ENCODE peak calls at places on chromosomes 1 and 21, in nine cellular contexts. One of them, this sample, is unnamed. For H3K4me1, the result is how much of the 10 kb centered on the place peaks cover.

GRCh38 chr1:119947468-119947867 is 51.2 kb upstream of the ADAM30 start:
- DNase-seq in ovary: no peak
- DNase-seq in transverse colon: no peak
- DNase-seq in HCT116: no peak
- DNase-seq in adrenal gland: no peak
- DNase-seq in body of pancreas: no peak
- DNase-seq in spleen: no peak
- DNase-seq in right lobe of liver: no peak
- DNase-seq in HepG2: no peak
- DNase-seq in this sample: no peak

GRCh38 chr21:22941779-22942178 is 1943.6 kb downstream of the NCAM2 start:
- DNase-seq in transverse colon: no peak
- DNase-seq in HCT116: no peak
- DNase-seq in body of pancreas: no peak
- DNase-seq in right lobe of liver: no peak
- DNase-seq in adrenal gland: no peak
- DNase-seq in ovary: no peak
- DNase-seq in HepG2: no peak
- DNase-seq in spleen: no peak
- DNase-seq in this sample: no peak

GRCh38 chr1:236494082-236494481 is 29.7 kb upstream of the LGALS8 start:
- DNase-seq in spleen: no peak
- DNase-seq in transverse colon: no peak
- DNase-seq in adrenal gland: no peak
- DNase-seq in HCT116: no peak
- DNase-seq in ovary: no peak
- DNase-seq in body of pancreas: no peak
- DNase-seq in HepG2: no peak
- DNase-seq in right lobe of liver: no peak
- DNase-seq in this sample: no peak

GRCh38 chr1:155182052-155182550 is 8.5 kb downstream of the TRIM46 start:
- DNase-seq in adrenal gland: no peak
- DNase-seq in body of pancreas: no peak
- DNase-seq in HepG2: no peak
- DNase-seq in ovary: no peak
- DNase-seq in HCT116: no peak
- DNase-seq in right lobe of liver: no peak
- DNase-seq in spleen: no peak
- DNase-seq in transverse colon: no peak
- DNase-seq in this sample: no peak

GRCh38 chr1:2969011-2969869 is 52.0 kb upstream of the ACTRT2 start:
- DNase-seq in right lobe of liver: no peak
- DNase-seq in HCT116: no peak
- DNase-seq in ovary: no peak
- DNase-seq in transverse colon: no peak
- DNase-seq in adrenal gland: no peak
- DNase-seq in HepG2: no peak
- DNase-seq in spleen: peak
- DNase-seq in body of pancreas: no peak
- DNase-seq in this sample: no peak

GRCh38 chr21:25283720-25284119 is 323.6 kb downstream of the MRPL39 start:
- DNase-seq in HCT116: no peak
- DNase-seq in ovary: no peak
- DNase-seq in HepG2: peak
- DNase-seq in body of pancreas: no peak
- DNase-seq in adrenal gland: no peak
- DNase-seq in spleen: no peak
- DNase-seq in transverse colon: no peak
- DNase-seq in right lobe of liver: no peak
- DNase-seq in this sample: no peak

GRCh38 chr1:116880952-116881351 is 28.8 kb upstream of the PTGFRN start:
- DNase-seq in spleen: no peak
- DNase-seq in right lobe of liver: no peak
- DNase-seq in HepG2: no peak
- DNase-seq in ovary: no peak
- DNase-seq in HCT116: no peak
- DNase-seq in body of pancreas: peak
- DNase-seq in adrenal gland: peak
- DNase-seq in transverse colon: no peak
- DNase-seq in this sample: no peak

GRCh38 chr1:180562582-180562981 is 3.8 kb downstream of the OVAAL start:
- DNase-seq in right lobe of liver: no peak
- DNase-seq in adrenal gland: no peak
- DNase-seq in ovary: no peak
- DNase-seq in body of pancreas: no peak
- DNase-seq in HepG2: no peak
- DNase-seq in spleen: no peak
- DNase-seq in transverse colon: no peak
- DNase-seq in HCT116: no peak
- DNase-seq in this sample: no peak

GRCh38 chr1:39098569-39099250 is 72.6 kb downstream of the NDUFS5 start:
- DNase-seq in ovary: peak
- DNase-seq in spleen: no peak
- DNase-seq in right lobe of liver: peak
- DNase-seq in body of pancreas: peak
- DNase-seq in adrenal gland: peak
- DNase-seq in transverse colon: peak
- DNase-seq in HepG2: peak
- DNase-seq in HCT116: peak
- DNase-seq in this sample: no peak

GRCh38 chr1:29227511-29227910 is 3.2 kb downstream of the MECR start:
- DNase-seq in right lobe of liver: no peak
- DNase-seq in transverse colon: no peak
- DNase-seq in adrenal gland: no peak
- DNase-seq in ovary: no peak
- DNase-seq in spleen: no peak
- DNase-seq in HepG2: no peak
- DNase-seq in HCT116: no peak
- DNase-seq in body of pancreas: no peak
- DNase-seq in this sample: no peak

GRCh38 chr1:185540295-185540694 is 193.9 kb upstream of the HMCN1 start:
- DNase-seq in HCT116: no peak
- DNase-seq in transverse colon: no peak
- DNase-seq in adrenal gland: no peak
- DNase-seq in body of pancreas: no peak
- DNase-seq in right lobe of liver: no peak
- DNase-seq in HepG2: no peak
- DNase-seq in spleen: no peak
- DNase-seq in ovary: no peak
- DNase-seq in this sample: no peak

GRCh38 chr1:2098301-2098698 is 48.1 kb downstream of the PRKCZ start:
- DNase-seq in spleen: no peak
- DNase-seq in ovary: no peak
- DNase-seq in HepG2: no peak
- DNase-seq in transverse colon: no peak
- DNase-seq in HCT116: no peak
- DNase-seq in right lobe of liver: no peak
- DNase-seq in adrenal gland: no peak
- DNase-seq in body of pancreas: no peak
- DNase-seq in this sample: no peak

GRCh38 chr1:153945795-153946621 is 510 bp downstream of the DENND4B start:
- DNase-seq in transverse colon: peak
- DNase-seq in HCT116: no peak
- DNase-seq in spleen: peak
- DNase-seq in HepG2: no peak
- DNase-seq in body of pancreas: peak
- DNase-seq in adrenal gland: peak
- DNase-seq in right lobe of liver: peak
- DNase-seq in ovary: peak
- DNase-seq in this sample: peak

GRCh38 chr21:27314096-27314495 is 347.2 kb upstream of the ADAMTS5 start:
- DNase-seq in body of pancreas: no peak
- DNase-seq in ovary: no peak
- DNase-seq in HepG2: no peak
- DNase-seq in spleen: no peak
- DNase-seq in adrenal gland: no peak
- DNase-seq in HCT116: no peak
- DNase-seq in right lobe of liver: no peak
- DNase-seq in transverse colon: no peak
- DNase-seq in this sample: no peak

GRCh38 chr1:74819062-74819461 is 86.1 kb downstream of the TYW3 start:
- DNase-seq in transverse colon: no peak
- DNase-seq in adrenal gland: no peak
- DNase-seq in HepG2: no peak
- DNase-seq in ovary: no peak
- DNase-seq in body of pancreas: no peak
- DNase-seq in HCT116: no peak
- DNase-seq in spleen: no peak
- DNase-seq in right lobe of liver: no peak
- DNase-seq in this sample: no peak

GRCh38 chr1:243924588-243925349 is 74.7 kb upstream of the AKT3 start:
- DNase-seq in adrenal gland: no peak
- DNase-seq in right lobe of liver: no peak
- DNase-seq in HepG2: no peak
- DNase-seq in ovary: no peak
- DNase-seq in spleen: no peak
- DNase-seq in HCT116: no peak
- DNase-seq in body of pancreas: no peak
- DNase-seq in transverse colon: no peak
- DNase-seq in this sample: no peak

GRCh38 chr1:115976062-115976899 is at the start of gene SLC22A15:
- DNase-seq in ovary: peak
- DNase-seq in HCT116: no peak
- DNase-seq in spleen: peak
- DNase-seq in adrenal gland: peak
- DNase-seq in right lobe of liver: peak
- DNase-seq in transverse colon: peak
- DNase-seq in body of pancreas: peak
- DNase-seq in HepG2: no peak
- DNase-seq in this sample: no peak

GRCh38 chr1:214698589-214698988 is 95.6 kb downstream of the CENPF start:
- DNase-seq in right lobe of liver: no peak
- DNase-seq in body of pancreas: no peak
- DNase-seq in adrenal gland: no peak
- DNase-seq in spleen: no peak
- DNase-seq in HCT116: no peak
- DNase-seq in ovary: no peak
- DNase-seq in transverse colon: no peak
- DNase-seq in HepG2: no peak
- DNase-seq in this sample: no peak

DNA sequence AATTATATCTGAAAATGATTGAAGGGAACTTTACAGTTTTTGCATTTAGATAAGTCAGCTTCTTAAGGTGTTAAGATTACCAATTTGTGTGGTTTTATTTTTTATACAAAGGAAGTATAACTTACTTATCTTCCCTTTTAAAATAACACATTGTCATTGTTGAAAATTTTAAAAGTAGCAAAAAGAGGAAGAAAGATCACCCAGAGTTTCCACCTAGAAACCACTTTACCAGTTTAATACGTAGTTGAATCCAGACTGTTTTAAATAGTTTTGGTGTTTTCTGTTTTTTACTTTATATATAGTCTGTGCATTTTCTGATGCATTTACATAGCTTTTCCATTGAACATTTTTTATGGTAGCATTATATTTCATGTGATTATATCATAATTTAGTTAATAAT is 6.1 kb downstream of the CCDC18 start:
- DNase-seq in body of pancreas: no peak
- DNase-seq in adrenal gland: no peak
- DNase-seq in HepG2: no peak
- DNase-seq in spleen: no peak
- DNase-seq in ovary: no peak
- DNase-seq in transverse colon: no peak
- DNase-seq in right lobe of liver: no peak
- DNase-seq in HCT116: no peak
- DNase-seq in this sample: no peak
- H3K4me3 ChIP-seq in body of pancreas: no peak
- H3K4me3 ChIP-seq in adrenal gland: no peak
- H3K4me3 ChIP-seq in HepG2: no peak
- H3K4me3 ChIP-seq in spleen: no peak
- H3K4me3 ChIP-seq in ovary: no peak
- H3K4me3 ChIP-seq in transverse colon: no peak
- H3K4me3 ChIP-seq in right lobe of liver: no peak
- H3K4me3 ChIP-seq in HCT116: no peak
- H3K4me3 ChIP-seq in this sample: no peak

GRCh38 chr21:16841917-16842316 is 670.9 kb upstream of the CXADR start:
- DNase-seq in HCT116: no peak
- DNase-seq in HepG2: no peak
- DNase-seq in ovary: no peak
- DNase-seq in transverse colon: no peak
- DNase-seq in right lobe of liver: no peak
- DNase-seq in adrenal gland: no peak
- DNase-seq in body of pancreas: no peak
- DNase-seq in spleen: no peak
- DNase-seq in this sample: no peak
- TF ChIP-seq POLR2A in HCT116: no peak
- TF ChIP-seq POLR2A in HepG2: no peak
- TF ChIP-seq POLR2A in ovary: no peak
- TF ChIP-seq POLR2A in transverse colon: no peak
- TF ChIP-seq POLR2A in right lobe of liver: no peak
- TF ChIP-seq POLR2A in adrenal gland: no peak
- TF ChIP-seq POLR2A in body of pancreas: no peak
- TF ChIP-seq POLR2A in spleen: no peak
- TF ChIP-seq POLR2A in this sample: no peak

GRCh38 chr1:109392788-109393580 is 4.7 kb downstream of the SORT1 start:
- DNase-seq in HepG2: peak
- DNase-seq in right lobe of liver: peak
- DNase-seq in transverse colon: peak
- DNase-seq in HCT116: no peak
- DNase-seq in ovary: no peak
- DNase-seq in body of pancreas: peak
- DNase-seq in adrenal gland: peak
- DNase-seq in spleen: no peak
- DNase-seq in this sample: no peak

GRCh38 chr1:109396513-109396839 is 1.2 kb downstream of the SORT1 start:
- DNase-seq in transverse colon: no peak
- DNase-seq in right lobe of liver: no peak
- DNase-seq in adrenal gland: no peak
- DNase-seq in HepG2: no peak
- DNase-seq in body of pancreas: no peak
- DNase-seq in ovary: no peak
- DNase-seq in spleen: no peak
- DNase-seq in HCT116: no peak
- DNase-seq in this sample: no peak

GRCh38 chr1:109393602-109394233 is 4.0 kb downstream of the SORT1 start:
- DNase-seq in spleen: no peak
- DNase-seq in HCT116: no peak
- DNase-seq in transverse colon: no peak
- DNase-seq in body of pancreas: no peak
- DNase-seq in right lobe of liver: no peak
- DNase-seq in adrenal gland: no peak
- DNase-seq in ovary: no peak
- DNase-seq in HepG2: no peak
- DNase-seq in this sample: no peak

GRCh38 chr1:109395602-109396512 is 1.9 kb downstream of the SORT1 start:
- DNase-seq in transverse colon: peak
- DNase-seq in adrenal gland: peak
- DNase-seq in spleen: no peak
- DNase-seq in ovary: no peak
- DNase-seq in right lobe of liver: no peak
- DNase-seq in HCT116: no peak
- DNase-seq in HepG2: no peak
- DNase-seq in body of pancreas: no peak
- DNase-seq in this sample: no peak

GRCh38 chr1:109394591-109395281 is 3.0 kb downstream of the SORT1 start:
- DNase-seq in body of pancreas: no peak
- DNase-seq in ovary: no peak
- DNase-seq in right lobe of liver: no peak
- DNase-seq in adrenal gland: no peak
- DNase-seq in HepG2: no peak
- DNase-seq in transverse colon: no peak
- DNase-seq in spleen: no peak
- DNase-seq in HCT116: no peak
- DNase-seq in this sample: no peak
- H3K4me1 ChIP-seq in body of pancreas: half or more
- H3K4me1 ChIP-seq in ovary: under half
- H3K4me1 ChIP-seq in right lobe of liver: under half
- H3K4me1 ChIP-seq in adrenal gland: under half
- H3K4me1 ChIP-seq in HepG2: half or more
- H3K4me1 ChIP-seq in transverse colon: half or more
- H3K4me1 ChIP-seq in spleen: under half
- H3K4me1 ChIP-seq in HCT116: under half
- H3K4me1 ChIP-seq in this sample: half or more

GRCh38 chr1:226634156-226634588 is 85.6 kb downstream of the STUM start:
- DNase-seq in body of pancreas: peak
- DNase-seq in adrenal gland: peak
- DNase-seq in HepG2: peak
- DNase-seq in right lobe of liver: peak
- DNase-seq in HCT116: peak
- DNase-seq in spleen: peak
- DNase-seq in transverse colon: peak
- DNase-seq in ovary: peak
- DNase-seq in this sample: no peak
- H3K4me3 ChIP-seq in body of pancreas: no peak
- H3K4me3 ChIP-seq in adrenal gland: no peak
- H3K4me3 ChIP-seq in HepG2: no peak
- H3K4me3 ChIP-seq in right lobe of liver: no peak
- H3K4me3 ChIP-seq in HCT116: no peak
- H3K4me3 ChIP-seq in spleen: no peak
- H3K4me3 ChIP-seq in transverse colon: no peak
- H3K4me3 ChIP-seq in ovary: no peak
- H3K4me3 ChIP-seq in this sample: no peak

This sample was measured in esophagus muscularis mucosa.